ENCODE peak calls at places on chromosomes 13 and 19, in five cellular contexts. H is IMR-90, L is substantia nigra, U is AG04450, X is GM23248. O is an unnamed sample.

GRCh38 chr13:62512194-62513141 is 1096.8 kb upstream of the PCDH20 start:
- DNase-seq in L (no peak), X (peak), U (peak), H (peak), O (no peak)

GRCh38 chr19:47190167-47190727 is 40.8 kb downstream of the BBC3 start:
- DNase-seq in U (no peak), X (peak), L (no peak), H (peak), O (peak)

GRCh38 chr13:87280139-87280538 is 391.0 kb upstream of the SLITRK5 start:
- DNase-seq in L (no peak), X (no peak), H (no peak), U (no peak), O (no peak)

GRCh38 chr19:3538258-3538929 is 580 bp upstream of the TEKTIP1 start:
- DNase-seq in H (no peak), X (no peak), L (no peak), U (no peak), O (no peak)

GRCh38 chr19:33904681-33905080 is 108.0 kb downstream of the KCTD15 start:
- DNase-seq in L (no peak), X (peak), H (no peak), U (no peak), O (no peak)

GRCh38 chr19:14769201-14769600 is 9.2 kb downstream of the ADGRE2 start:
- DNase-seq in H (no peak), X (no peak), L (no peak), U (no peak), O (no peak)

GRCh38 chr19:12774588-12775555 is at the start of gene HOOK2:
- DNase-seq in U (no peak), X (no peak), L (no peak), H (no peak), O (no peak)

GRCh38 chr19:5125797-5126497 is 157.0 kb downstream of the KDM4B start:
- DNase-seq in L (no peak), H (peak), U (no peak), X (no peak), O (no peak)

GRCh38 chr13:104466016-104466415 is 1399.8 kb upstream of the SLC10A2 start:
- DNase-seq in X (no peak), H (no peak), U (no peak), L (no peak), O (no peak)

DNA sequence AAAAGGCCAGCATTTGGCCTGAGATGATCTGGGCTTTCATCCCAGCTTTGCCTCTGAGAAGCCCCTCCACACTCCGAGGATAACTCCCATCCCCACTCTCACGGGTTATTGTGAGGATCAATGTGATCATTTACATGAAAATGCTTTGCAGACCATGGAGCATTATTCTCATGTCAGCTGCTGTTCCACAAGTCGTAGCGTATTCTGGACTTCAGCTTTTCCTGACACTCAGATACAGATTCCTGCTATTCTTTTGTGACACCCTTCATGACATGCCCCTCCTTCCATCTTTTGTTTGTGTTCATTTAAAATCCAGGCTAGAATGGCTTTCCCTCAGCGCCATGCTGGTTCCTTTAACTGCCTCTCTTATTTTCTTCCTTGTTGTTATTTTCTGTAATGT is 86.5 kb downstream of the NUFIP1 start:
- DNase-seq in H (no peak), U (no peak), L (no peak), X (no peak), O (no peak)
- H3K27ac ChIP-seq in H (no peak), U (no peak), L (no peak), X (peak), O (no peak)

DNA sequence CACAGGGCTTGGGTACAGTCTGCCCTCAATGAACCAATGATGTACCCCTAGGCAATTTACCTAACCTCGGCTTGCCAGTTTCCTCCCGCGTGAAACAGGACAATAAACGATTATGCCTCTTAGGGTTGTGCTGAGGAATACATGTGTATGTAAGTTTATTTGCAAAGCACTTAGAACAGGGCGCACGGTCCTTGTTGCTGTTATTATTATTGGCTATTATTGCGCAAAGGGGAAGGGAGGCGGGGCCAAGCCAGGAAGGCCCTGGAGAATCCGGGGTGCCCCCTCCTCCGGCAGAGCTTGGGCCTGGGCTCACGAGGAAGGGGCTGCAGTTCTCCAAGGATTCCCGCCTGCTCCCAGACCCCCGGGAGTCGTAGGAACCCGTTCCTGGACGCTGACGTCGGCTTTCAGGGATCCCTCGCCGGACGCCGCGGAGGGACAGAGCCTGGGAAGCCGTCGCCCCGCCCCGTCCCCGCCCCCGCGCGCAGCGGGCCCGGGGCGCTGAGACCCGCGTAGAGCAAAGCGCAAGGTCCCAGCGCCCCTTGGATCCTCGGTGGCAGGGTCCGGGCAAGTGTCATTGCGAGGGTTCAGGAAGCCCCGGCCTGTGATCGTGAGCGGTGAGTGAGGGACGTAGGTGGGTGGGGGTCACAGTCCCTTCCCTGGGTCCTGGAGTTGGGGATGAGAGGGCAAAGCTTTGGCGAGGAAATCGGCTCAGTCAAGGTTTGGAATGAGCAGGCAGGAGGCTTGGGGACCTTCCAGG is at the start of gene TMEM91:
- DNase-seq in X (peak), L (no peak), U (no peak), H (no peak), O (no peak)
- H3K27ac ChIP-seq in X (no peak), L (no peak), U (no peak), H (no peak), O (peak)

GRCh38 chr19:10565028-10565566 is 713 bp downstream of the KRI1 start:
- DNase-seq in U (no peak), H (peak), L (no peak), X (peak), O (peak)
- H3K27ac ChIP-seq in U (no peak), H (peak), L (peak), X (no peak), O (peak)

GRCh38 chr19:35041548-35042055 is at the start of gene HPN:
- DNase-seq in U (no peak), L (no peak), H (no peak), X (no peak), O (no peak)
- H3K27ac ChIP-seq in U (no peak), L (peak), H (no peak), X (no peak), O (no peak)

GRCh38 chr13:39786091-39786490 is 130.6 kb downstream of the COG6 start:
- DNase-seq in U (no peak), L (no peak), X (no peak), H (no peak), O (no peak)
- H3K27ac ChIP-seq in U (no peak), L (no peak), X (no peak), H (no peak), O (no peak)

O was measured in CD4-positive, alpha-beta memory T cell.